ENCODE peak calls at places on chromosomes 2 and 18, in nine cellular contexts. One of them, this sample, is unnamed. For H3K4me1, the result is how much of the 10 kb centered on the place peaks cover.

GRCh38 chr2:163852616-163853015 is 116.8 kb upstream of the FIGN start:
- DNase-seq in heart left ventricle: no peak
- DNase-seq in lung: no peak
- DNase-seq in hepatocyte: no peak
- DNase-seq in SK-N-SH: no peak
- DNase-seq in IMR-90: no peak
- DNase-seq in heart right ventricle: no peak
- DNase-seq in neural progenitor cell: no peak
- DNase-seq in esophagus squamous epithelium: no peak
- DNase-seq in this sample: no peak

GRCh38 chr2:208711598-208711997 is 305.0 kb downstream of the PTH2R start:
- DNase-seq in heart left ventricle: no peak
- DNase-seq in lung: no peak
- DNase-seq in hepatocyte: no peak
- DNase-seq in SK-N-SH: no peak
- DNase-seq in IMR-90: no peak
- DNase-seq in heart right ventricle: no peak
- DNase-seq in neural progenitor cell: no peak
- DNase-seq in esophagus squamous epithelium: no peak
- DNase-seq in this sample: no peak

GRCh38 chr2:199865905-199866304 is 14.9 kb upstream of the FTCDNL1 start:
- DNase-seq in heart left ventricle: no peak
- DNase-seq in lung: no peak
- DNase-seq in hepatocyte: no peak
- DNase-seq in SK-N-SH: no peak
- DNase-seq in IMR-90: no peak
- DNase-seq in heart right ventricle: no peak
- DNase-seq in neural progenitor cell: no peak
- DNase-seq in esophagus squamous epithelium: no peak
- DNase-seq in this sample: no peak

GRCh38 chr2:47360283-47360682 is 42.7 kb upstream of the MSH2 start:
- DNase-seq in heart left ventricle: no peak
- DNase-seq in lung: no peak
- DNase-seq in hepatocyte: peak
- DNase-seq in SK-N-SH: no peak
- DNase-seq in IMR-90: no peak
- DNase-seq in heart right ventricle: no peak
- DNase-seq in neural progenitor cell: no peak
- DNase-seq in esophagus squamous epithelium: no peak
- DNase-seq in this sample: no peak

GRCh38 chr2:58140508-58141072 is 94.0 kb downstream of the VRK2 start:
- DNase-seq in heart left ventricle: no peak
- DNase-seq in lung: no peak
- DNase-seq in hepatocyte: no peak
- DNase-seq in SK-N-SH: no peak
- DNase-seq in IMR-90: peak
- DNase-seq in heart right ventricle: no peak
- DNase-seq in neural progenitor cell: no peak
- DNase-seq in esophagus squamous epithelium: no peak
- DNase-seq in this sample: no peak

GRCh38 chr2:71385008-71385407 is 53.4 kb downstream of the ZNF638 start:
- DNase-seq in heart left ventricle: no peak
- DNase-seq in lung: no peak
- DNase-seq in hepatocyte: peak
- DNase-seq in SK-N-SH: no peak
- DNase-seq in IMR-90: peak
- DNase-seq in heart right ventricle: no peak
- DNase-seq in neural progenitor cell: no peak
- DNase-seq in esophagus squamous epithelium: no peak
- DNase-seq in this sample: no peak

GRCh38 chr2:202689898-202690297 is 55.1 kb downstream of the FAM117B start:
- DNase-seq in heart left ventricle: no peak
- DNase-seq in lung: no peak
- DNase-seq in hepatocyte: no peak
- DNase-seq in SK-N-SH: no peak
- DNase-seq in IMR-90: no peak
- DNase-seq in heart right ventricle: no peak
- DNase-seq in neural progenitor cell: no peak
- DNase-seq in esophagus squamous epithelium: no peak
- DNase-seq in this sample: no peak

GRCh38 chr18:8484951-8485350 is 124.3 kb upstream of the RAB12 start:
- DNase-seq in heart left ventricle: no peak
- DNase-seq in lung: no peak
- DNase-seq in hepatocyte: no peak
- DNase-seq in SK-N-SH: no peak
- DNase-seq in IMR-90: no peak
- DNase-seq in heart right ventricle: no peak
- DNase-seq in neural progenitor cell: no peak
- DNase-seq in esophagus squamous epithelium: no peak
- DNase-seq in this sample: no peak

GRCh38 chr2:215914777-215915165 is 98.6 kb downstream of the MREG start:
- DNase-seq in heart left ventricle: no peak
- DNase-seq in lung: no peak
- DNase-seq in hepatocyte: no peak
- DNase-seq in SK-N-SH: no peak
- DNase-seq in IMR-90: no peak
- DNase-seq in heart right ventricle: no peak
- DNase-seq in neural progenitor cell: no peak
- DNase-seq in esophagus squamous epithelium: no peak
- DNase-seq in this sample: no peak

GRCh38 chr2:215907147-215907546 is 106.2 kb downstream of the MREG start:
- DNase-seq in heart left ventricle: no peak
- DNase-seq in lung: no peak
- DNase-seq in hepatocyte: no peak
- DNase-seq in SK-N-SH: no peak
- DNase-seq in IMR-90: no peak
- DNase-seq in heart right ventricle: no peak
- DNase-seq in neural progenitor cell: no peak
- DNase-seq in esophagus squamous epithelium: no peak
- DNase-seq in this sample: no peak

GRCh38 chr2:215911686-215912085 is 101.7 kb downstream of the MREG start:
- DNase-seq in heart left ventricle: no peak
- DNase-seq in lung: no peak
- DNase-seq in hepatocyte: no peak
- DNase-seq in SK-N-SH: no peak
- DNase-seq in IMR-90: no peak
- DNase-seq in heart right ventricle: no peak
- DNase-seq in neural progenitor cell: no peak
- DNase-seq in esophagus squamous epithelium: no peak
- DNase-seq in this sample: no peak

GRCh38 chr2:215914067-215914776 is 99.1 kb downstream of the MREG start:
- DNase-seq in heart left ventricle: no peak
- DNase-seq in lung: no peak
- DNase-seq in hepatocyte: no peak
- DNase-seq in SK-N-SH: no peak
- DNase-seq in IMR-90: no peak
- DNase-seq in heart right ventricle: no peak
- DNase-seq in neural progenitor cell: no peak
- DNase-seq in esophagus squamous epithelium: no peak
- DNase-seq in this sample: no peak

DNA sequence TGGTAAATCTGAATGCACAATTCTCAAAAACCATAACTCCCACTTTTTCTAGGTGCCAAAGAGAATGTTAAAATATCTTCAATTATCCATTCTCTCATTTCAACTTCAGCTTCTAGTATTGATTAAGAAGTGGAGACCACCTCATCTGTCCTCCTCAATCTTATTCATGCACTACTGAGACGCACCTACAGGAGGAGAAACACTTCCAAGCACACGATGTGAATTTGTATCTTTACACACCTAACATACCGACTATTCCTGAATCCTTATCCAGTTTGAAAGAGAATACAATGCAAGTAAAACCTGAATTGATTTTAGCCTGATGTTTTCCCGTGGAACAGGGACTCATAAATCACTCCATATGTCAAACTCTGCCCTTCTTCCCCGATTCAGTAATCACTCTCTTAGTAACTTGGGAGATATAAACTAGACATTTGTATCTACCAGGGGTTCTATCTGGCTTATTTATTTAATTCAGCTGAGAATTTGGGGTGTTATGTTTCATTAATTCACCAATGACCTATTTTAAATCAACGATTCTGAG is 101.0 kb downstream of the MREG start:
- DNase-seq in heart left ventricle: no peak
- DNase-seq in lung: no peak
- DNase-seq in hepatocyte: no peak
- DNase-seq in SK-N-SH: no peak
- DNase-seq in IMR-90: no peak
- DNase-seq in heart right ventricle: no peak
- DNase-seq in neural progenitor cell: no peak
- DNase-seq in esophagus squamous epithelium: no peak
- DNase-seq in this sample: no peak
- TF ChIP-seq CTCF in heart left ventricle: no peak
- TF ChIP-seq CTCF in lung: no peak
- TF ChIP-seq CTCF in hepatocyte: no peak
- TF ChIP-seq CTCF in SK-N-SH: peak
- TF ChIP-seq CTCF in IMR-90: no peak
- TF ChIP-seq CTCF in heart right ventricle: no peak
- TF ChIP-seq CTCF in neural progenitor cell: peak
- TF ChIP-seq CTCF in esophagus squamous epithelium: no peak
- TF ChIP-seq CTCF in this sample: no peak

GRCh38 chr2:95071856-95072255 is 46.3 kb downstream of the MAL start:
- DNase-seq in heart left ventricle: no peak
- DNase-seq in lung: no peak
- DNase-seq in hepatocyte: no peak
- DNase-seq in SK-N-SH: no peak
- DNase-seq in IMR-90: no peak
- DNase-seq in heart right ventricle: no peak
- DNase-seq in neural progenitor cell: no peak
- DNase-seq in esophagus squamous epithelium: no peak
- DNase-seq in this sample: no peak

GRCh38 chr2:95072424-95072823 is 46.9 kb downstream of the MAL start:
- DNase-seq in heart left ventricle: no peak
- DNase-seq in lung: no peak
- DNase-seq in hepatocyte: no peak
- DNase-seq in SK-N-SH: no peak
- DNase-seq in IMR-90: no peak
- DNase-seq in heart right ventricle: no peak
- DNase-seq in neural progenitor cell: no peak
- DNase-seq in esophagus squamous epithelium: no peak
- DNase-seq in this sample: no peak

GRCh38 chr2:95075440-95075885 is 46.1 kb downstream of the MRPS5 start:
- DNase-seq in heart left ventricle: no peak
- DNase-seq in lung: no peak
- DNase-seq in hepatocyte: peak
- DNase-seq in SK-N-SH: peak
- DNase-seq in IMR-90: no peak
- DNase-seq in heart right ventricle: no peak
- DNase-seq in neural progenitor cell: no peak
- DNase-seq in esophagus squamous epithelium: no peak
- DNase-seq in this sample: no peak

GRCh38 chr2:95074663-95075439 is 46.8 kb downstream of the MRPS5 start:
- DNase-seq in heart left ventricle: no peak
- DNase-seq in lung: no peak
- DNase-seq in hepatocyte: peak
- DNase-seq in SK-N-SH: no peak
- DNase-seq in IMR-90: no peak
- DNase-seq in heart right ventricle: no peak
- DNase-seq in neural progenitor cell: no peak
- DNase-seq in esophagus squamous epithelium: no peak
- DNase-seq in this sample: no peak

DNA sequence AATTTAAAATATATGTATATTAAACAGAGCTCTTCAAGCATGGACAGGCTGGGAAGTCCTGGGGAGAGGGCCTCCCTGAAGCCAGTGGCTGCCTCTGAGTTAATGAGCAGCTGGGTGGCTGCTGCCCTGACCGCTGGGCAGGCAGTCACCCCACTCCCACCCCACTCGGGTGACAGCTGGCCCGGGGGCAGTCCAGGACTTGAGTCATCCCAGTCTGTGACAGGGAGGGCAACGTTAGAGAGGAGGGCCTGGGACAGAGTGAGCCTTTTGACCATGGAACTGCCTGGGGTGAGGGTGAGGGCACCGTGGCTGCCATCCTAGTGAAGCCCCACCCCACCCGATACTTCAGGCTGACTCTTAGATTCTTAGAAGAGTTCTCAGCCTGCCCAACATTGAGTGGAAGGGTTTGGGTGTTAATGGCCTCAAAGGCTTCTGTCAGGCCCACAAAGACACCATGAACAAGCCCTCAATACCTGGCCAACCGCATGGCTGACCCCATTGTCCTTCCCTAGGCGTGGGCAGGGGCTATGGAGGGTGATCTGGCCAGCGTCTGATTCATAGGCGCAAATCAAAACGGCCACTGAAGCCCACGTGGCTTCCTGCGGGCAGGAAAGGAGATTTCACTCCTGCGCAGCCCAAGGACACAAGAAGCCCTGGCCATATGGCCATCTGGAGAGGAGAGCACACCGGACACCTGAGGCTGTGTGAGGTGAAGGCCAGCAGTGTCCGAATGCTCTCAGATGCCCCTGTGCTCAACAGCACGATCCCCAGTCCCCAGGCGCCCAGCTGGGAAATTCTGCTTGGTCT is 47.5 kb downstream of the MRPS5 start:
- DNase-seq in heart left ventricle: no peak
- DNase-seq in lung: no peak
- DNase-seq in hepatocyte: peak
- DNase-seq in SK-N-SH: peak
- DNase-seq in IMR-90: no peak
- DNase-seq in heart right ventricle: no peak
- DNase-seq in neural progenitor cell: no peak
- DNase-seq in esophagus squamous epithelium: no peak
- DNase-seq in this sample: no peak
- H3K4me1 ChIP-seq in heart left ventricle: under half
- H3K4me1 ChIP-seq in lung: under half
- H3K4me1 ChIP-seq in hepatocyte: under half
- H3K4me1 ChIP-seq in SK-N-SH: under half
- H3K4me1 ChIP-seq in IMR-90: under half
- H3K4me1 ChIP-seq in heart right ventricle: under half
- H3K4me1 ChIP-seq in neural progenitor cell: under half
- H3K4me1 ChIP-seq in esophagus squamous epithelium: under half
- H3K4me1 ChIP-seq in this sample: under half

GRCh38 chr2:109171444-109172334 is 42.7 kb downstream of the SH3RF3 start:
- DNase-seq in heart left ventricle: peak
- DNase-seq in lung: peak
- DNase-seq in hepatocyte: peak
- DNase-seq in SK-N-SH: peak
- DNase-seq in IMR-90: peak
- DNase-seq in heart right ventricle: peak
- DNase-seq in neural progenitor cell: no peak
- DNase-seq in esophagus squamous epithelium: no peak
- DNase-seq in this sample: peak

GRCh38 chr2:109172556-109173105 is 43.6 kb downstream of the SH3RF3 start:
- DNase-seq in heart left ventricle: no peak
- DNase-seq in lung: no peak
- DNase-seq in hepatocyte: no peak
- DNase-seq in SK-N-SH: no peak
- DNase-seq in IMR-90: peak
- DNase-seq in heart right ventricle: no peak
- DNase-seq in neural progenitor cell: no peak
- DNase-seq in esophagus squamous epithelium: no peak
- DNase-seq in this sample: no peak

GRCh38 chr2:109168080-109168479 is 39.1 kb downstream of the SH3RF3 start:
- DNase-seq in heart left ventricle: no peak
- DNase-seq in lung: no peak
- DNase-seq in hepatocyte: no peak
- DNase-seq in SK-N-SH: no peak
- DNase-seq in IMR-90: peak
- DNase-seq in heart right ventricle: no peak
- DNase-seq in neural progenitor cell: no peak
- DNase-seq in esophagus squamous epithelium: no peak
- DNase-seq in this sample: no peak

GRCh38 chr2:109168716-109169115 is 39.7 kb downstream of the SH3RF3 start:
- DNase-seq in heart left ventricle: no peak
- DNase-seq in lung: no peak
- DNase-seq in hepatocyte: no peak
- DNase-seq in SK-N-SH: no peak
- DNase-seq in IMR-90: no peak
- DNase-seq in heart right ventricle: no peak
- DNase-seq in neural progenitor cell: no peak
- DNase-seq in esophagus squamous epithelium: no peak
- DNase-seq in this sample: no peak

GRCh38 chr2:109170645-109171044 is 41.6 kb downstream of the SH3RF3 start:
- DNase-seq in heart left ventricle: no peak
- DNase-seq in lung: no peak
- DNase-seq in hepatocyte: no peak
- DNase-seq in SK-N-SH: no peak
- DNase-seq in IMR-90: no peak
- DNase-seq in heart right ventricle: no peak
- DNase-seq in neural progenitor cell: no peak
- DNase-seq in esophagus squamous epithelium: no peak
- DNase-seq in this sample: no peak
- TF ChIP-seq CTCF in heart left ventricle: no peak
- TF ChIP-seq CTCF in lung: no peak
- TF ChIP-seq CTCF in hepatocyte: no peak
- TF ChIP-seq CTCF in SK-N-SH: no peak
- TF ChIP-seq CTCF in IMR-90: no peak
- TF ChIP-seq CTCF in heart right ventricle: no peak
- TF ChIP-seq CTCF in neural progenitor cell: no peak
- TF ChIP-seq CTCF in esophagus squamous epithelium: no peak
- TF ChIP-seq CTCF in this sample: no peak

DNA sequence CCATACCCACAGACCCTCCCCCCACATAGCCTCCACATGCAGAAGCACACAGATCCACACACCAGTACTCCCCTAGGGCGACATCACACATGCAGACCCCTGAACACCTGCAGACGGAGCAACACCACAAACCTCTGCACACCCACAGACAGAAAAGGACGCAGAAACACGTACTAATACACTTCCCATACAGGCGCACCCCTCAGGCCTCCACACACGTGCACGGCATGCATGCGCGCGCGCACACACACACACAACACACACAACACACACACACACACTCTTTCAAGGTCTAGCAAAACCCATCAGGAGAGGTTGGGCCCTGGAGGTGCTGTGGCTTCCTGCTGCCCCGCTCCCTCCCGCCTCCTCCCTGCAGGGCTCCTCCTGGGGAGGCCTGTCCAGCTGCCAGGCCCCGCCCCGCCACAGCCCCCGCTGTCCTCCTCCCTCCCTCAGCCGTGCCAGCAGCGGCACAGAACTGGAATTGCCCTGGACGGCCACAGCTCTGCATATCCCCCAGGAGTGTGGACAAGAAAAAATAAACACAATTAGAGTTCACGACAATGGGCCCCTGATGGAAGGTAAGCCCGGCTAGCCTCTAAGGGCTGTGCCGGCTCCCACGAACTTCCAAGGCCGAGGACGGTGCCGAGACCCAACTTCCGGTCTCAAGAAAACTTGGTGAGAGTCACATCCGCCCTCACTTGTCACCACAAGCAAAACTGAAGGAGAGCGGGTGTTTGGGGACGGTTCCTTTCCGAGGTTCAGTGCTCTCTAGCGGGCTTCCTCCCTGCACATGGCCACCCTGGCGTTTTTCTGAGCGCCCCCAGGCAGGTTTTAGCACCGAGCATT is 6.8 kb downstream of the ZFP36L2 start:
- DNase-seq in heart left ventricle: peak
- DNase-seq in lung: peak
- DNase-seq in hepatocyte: peak
- DNase-seq in SK-N-SH: peak
- DNase-seq in IMR-90: peak
- DNase-seq in heart right ventricle: peak
- DNase-seq in neural progenitor cell: peak
- DNase-seq in esophagus squamous epithelium: peak
- DNase-seq in this sample: peak
- H3K4me1 ChIP-seq in heart left ventricle: half or more
- H3K4me1 ChIP-seq in lung: under half
- H3K4me1 ChIP-seq in hepatocyte: under half
- H3K4me1 ChIP-seq in SK-N-SH: half or more
- H3K4me1 ChIP-seq in IMR-90: under half
- H3K4me1 ChIP-seq in heart right ventricle: half or more
- H3K4me1 ChIP-seq in neural progenitor cell: half or more
- H3K4me1 ChIP-seq in esophagus squamous epithelium: under half
- H3K4me1 ChIP-seq in this sample: under half